ENCODE peak calls at places on chromosomes 12 and 14, in five cellular contexts. A, K, P, O and J are unnamed samples.
A peak's percentile ranks its signal among the peaks of the same experiment; 100 is the strongest.

GRCh38 chr14:96245710-96246534 is 10.1 kb upstream of the BDKRB1 start:
- DNase-seq in K (no peak), A (no peak), O (peak; percentile 75), P (no peak), J (no peak)

GRCh38 chr14:40312296-40312695 is 880.1 kb upstream of the FBXO33 start:
- DNase-seq in K (no peak), P (no peak), O (no peak), A (no peak), J (no peak)

GRCh38 chr14:89973234-89973823 is 17.6 kb downstream of the TDP1 start:
- DNase-seq in O (peak; percentile 24), A (no peak), K (peak; percentile 18), P (peak; percentile 46), J (peak; percentile 19)

GRCh38 chr12:46217686-46218508 is 50.9 kb downstream of the SLC38A1 start:
- DNase-seq in A (no peak), P (peak; percentile 24), O (no peak), K (peak; percentile 50), J (peak; percentile 82)

GRCh38 chr14:46580941-46581671 is 70.5 kb downstream of the RPL10L start:
- DNase-seq in O (peak; percentile 1), K (no peak), A (no peak), P (peak; percentile 8), J (no peak)

GRCh38 chr12:20142956-20143355 is 225.4 kb upstream of the PDE3A start:
- DNase-seq in O (no peak), A (no peak), P (no peak), K (no peak), J (no peak)

GRCh38 chr14:74710477-74710876 is 2.4 kb downstream of the AREL1 start:
- DNase-seq in O (no peak), K (no peak), A (no peak), P (no peak), J (no peak)

GRCh38 chr12:64672925-64673409 is 62.7 kb downstream of the RASSF3 start:
- DNase-seq in O (peak; percentile 84), K (peak; percentile 38), A (no peak), P (no peak), J (peak; percentile 63)

GRCh38 chr12:630656-631632 is 32.3 kb downstream of the NINJ2 start:
- DNase-seq in A (no peak), P (peak; percentile 83), K (peak; percentile 39), O (no peak), J (peak; percentile 75)

GRCh38 chr14:103188691-103189480 is 65.6 kb downstream of the TNFAIP2 start:
- DNase-seq in K (no peak), O (no peak), A (no peak), P (peak; percentile 63), J (no peak)

GRCh38 chr12:75439930-75440329 is 40.6 kb upstream of the GLIPR1 start:
- DNase-seq in O (no peak), K (no peak), P (no peak), A (no peak), J (no peak)

GRCh38 chr14:47846008-47846407 is 170.6 kb upstream of the MDGA2 start:
- DNase-seq in K (no peak), A (no peak), O (no peak), P (no peak), J (no peak)

GRCh38 chr12:47346251-47347019 is 266.7 kb upstream of the AMIGO2 start:
- DNase-seq in P (no peak), K (no peak), A (no peak), O (no peak), J (no peak)

GRCh38 chr12:32039341-32039740 is 67.3 kb upstream of the BICD1 start:
- DNase-seq in O (no peak), P (no peak), K (no peak), A (no peak), J (no peak)

GRCh38 chr12:78229491-78230209 is 399.0 kb downstream of the NAV3 start:
- DNase-seq in O (no peak), K (no peak), A (no peak), P (peak; percentile 44), J (no peak)